ENCODE peak calls at places on chromosomes 13 and 19, in seven cellular contexts. Q is adrenal gland, K is neural crest cell, D is glutamatergic neuron, I is cardiac fibroblast, S is psoas muscle, C is GM10248. M is an unnamed sample.

GRCh38 chr13:51158923-51159322 is 47.8 kb upstream of the C13orf42 start:
- DNase-seq in D (no peak), I (peak), S (no peak), C (no peak), Q (no peak), K (no peak), M (no peak)

GRCh38 chr13:100875392-100876043 is 200.9 kb upstream of the TMTC4 start:
- DNase-seq in C (no peak), I (peak), Q (no peak), K (no peak), S (no peak), D (no peak), M (peak)

GRCh38 chr19:42563352-42564210 is 31.1 kb downstream of the CEACAM8 start:
- DNase-seq in K (peak), I (peak), S (no peak), D (peak), C (peak), Q (peak), M (peak)

GRCh38 chr13:24407844-24408243 is 98.5 kb downstream of the C1QTNF9 start:
- DNase-seq in Q (no peak), D (no peak), C (no peak), I (no peak), K (no peak), S (no peak), M (no peak)

GRCh38 chr19:33063356-33064116 is 1.2 kb downstream of the RHPN2 start:
- DNase-seq in C (no peak), S (no peak), D (no peak), Q (no peak), I (peak), K (no peak), M (peak)

GRCh38 chr19:48632692-48633147 is 4.5 kb downstream of the DBP start:
- DNase-seq in S (no peak), K (no peak), D (no peak), Q (peak), I (no peak), C (no peak), M (no peak)

GRCh38 chr13:51251480-51251879 is 29.3 kb downstream of the FAM124A start:
- DNase-seq in S (no peak), C (no peak), K (no peak), Q (no peak), I (no peak), D (no peak), M (no peak)

GRCh38 chr19:21566073-21566472 is 60.7 kb downstream of the ZNF429 start:
- DNase-seq in D (no peak), C (no peak), S (no peak), K (no peak), I (no peak), Q (no peak), M (no peak)

GRCh38 chr13:45658586-45659235 is 43.2 kb upstream of the ERICH6B start:
- DNase-seq in K (no peak), Q (no peak), D (no peak), S (no peak), C (no peak), I (peak), M (no peak)

GRCh38 chr13:49858183-49858856 is 65.8 kb upstream of the KPNA3 start:
- DNase-seq in Q (peak), D (no peak), I (peak), K (no peak), C (no peak), S (no peak), M (no peak)

GRCh38 chr19:23345838-23346237 is 49.4 kb downstream of the ZNF91 start:
- DNase-seq in C (no peak), S (no peak), K (no peak), Q (no peak), I (no peak), D (no peak), M (no peak)

DNA sequence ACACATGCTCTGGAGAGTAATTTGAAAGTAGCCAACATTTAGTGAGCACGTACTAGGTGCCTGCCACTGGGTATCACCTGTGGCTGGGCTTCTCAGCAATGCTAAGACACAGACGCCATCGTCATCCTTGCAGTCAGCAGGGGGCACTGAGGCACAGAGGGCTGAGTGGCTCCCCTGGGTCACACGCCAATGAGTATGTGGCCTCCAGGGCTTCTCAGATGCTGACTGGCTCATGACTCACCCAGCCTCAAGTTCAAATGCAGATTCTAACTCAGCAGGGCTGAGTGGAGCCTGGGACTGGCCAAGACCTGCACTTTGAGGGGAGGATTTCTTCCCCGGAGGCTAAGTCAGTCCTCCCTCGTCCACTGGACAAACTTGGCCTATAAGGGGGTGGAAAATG is 115.1 kb upstream of the CACNA1A start:
- DNase-seq in C (no peak), I (peak), S (no peak), Q (peak), D (no peak), K (no peak), M (no peak)
- TF ChIP-seq CTCF in C (no peak), I (peak), S (no peak), Q (no peak), D (no peak), K (no peak), M (no peak)

DNA sequence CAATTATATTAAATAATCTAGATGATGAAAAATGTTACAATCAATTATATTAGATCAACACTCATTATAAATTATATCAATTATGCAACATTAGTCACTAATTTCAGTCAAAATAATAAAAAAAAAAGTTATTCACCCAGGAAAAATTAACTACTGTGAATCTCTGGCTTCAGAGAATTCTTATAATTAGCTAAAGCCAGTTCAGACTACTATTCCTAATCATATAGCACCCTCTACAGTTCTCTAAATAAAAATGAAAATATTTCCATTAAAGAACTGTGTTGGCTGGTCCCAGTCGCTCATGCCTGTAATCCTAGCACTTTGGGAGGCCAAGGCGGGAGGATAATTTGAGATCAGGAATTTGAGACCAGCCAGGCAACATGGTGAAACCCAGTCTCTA is 33.0 kb downstream of the XPO4 start:
- DNase-seq in S (no peak), I (peak), K (no peak), D (no peak), C (no peak), Q (no peak), M (no peak)
- TF ChIP-seq CTCF in S (peak), I (no peak), K (peak), D (no peak), C (no peak), Q (no peak), M (no peak)

GRCh38 chr19:45920458-45920857 is 5.9 kb upstream of the NANOS2 start:
- DNase-seq in K (no peak), Q (no peak), C (no peak), D (no peak), I (no peak), S (peak), M (no peak)

GRCh38 chr19:45919678-45920077 is 5.1 kb upstream of the NANOS2 start:
- DNase-seq in C (no peak), I (no peak), Q (no peak), K (no peak), D (no peak), S (peak), M (no peak)

GRCh38 chr19:45924891-45925447 is 10.4 kb upstream of the NANOS2 start:
- DNase-seq in K (no peak), C (no peak), D (no peak), I (no peak), S (no peak), Q (no peak), M (no peak)

GRCh38 chr19:45918721-45919120 is 4.1 kb upstream of the NANOS2 start:
- DNase-seq in C (no peak), D (no peak), K (no peak), I (no peak), Q (no peak), S (no peak), M (no peak)

DNA sequence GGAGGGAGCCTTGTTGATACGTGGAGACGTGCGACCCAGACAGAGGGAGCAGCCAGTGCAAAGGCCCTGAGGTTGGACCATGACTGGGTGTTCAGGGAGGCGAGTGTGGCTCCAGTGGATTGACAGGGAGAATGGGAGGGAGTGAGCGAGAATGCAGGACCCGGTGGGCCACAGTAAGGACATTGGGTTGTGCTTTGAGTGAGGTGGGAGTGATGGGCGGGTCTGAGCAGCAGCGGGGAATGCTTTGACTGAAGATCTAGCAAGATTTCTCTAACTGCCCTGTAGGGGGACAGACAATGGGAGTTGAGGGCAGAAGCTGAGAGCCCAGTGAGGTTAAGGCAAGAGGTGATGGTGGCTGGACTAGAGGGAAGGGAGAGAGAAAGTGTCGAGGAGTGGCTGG is 7.7 kb upstream of the NANOS2 start:
- DNase-seq in S (peak), I (no peak), K (no peak), C (no peak), Q (no peak), D (no peak), M (no peak)
- TF ChIP-seq CTCF in S (no peak), I (peak), K (peak), C (no peak), Q (no peak), D (no peak), M (no peak)

DNA sequence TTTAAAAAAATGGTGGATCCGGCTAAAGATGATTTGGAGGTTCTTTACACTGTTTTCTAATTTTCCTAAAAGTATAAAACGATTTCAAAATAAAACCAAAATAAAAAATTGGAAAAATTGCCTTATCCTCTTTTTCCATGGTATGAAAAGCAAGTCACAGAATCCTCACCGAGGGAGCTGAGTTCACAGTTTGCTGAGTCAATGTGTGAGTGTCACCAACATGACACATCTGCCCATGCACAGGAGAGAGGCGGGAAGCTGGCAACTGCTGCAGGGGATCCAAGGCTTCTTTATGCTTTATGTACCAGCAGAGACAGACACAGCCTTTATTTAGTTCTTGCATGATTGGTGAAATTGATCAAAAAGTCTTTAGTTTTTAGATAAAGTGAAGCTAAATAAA is 157.8 kb downstream of the TNFSF13B start:
- DNase-seq in C (no peak), S (no peak), Q (no peak), D (no peak), K (no peak), I (no peak), M (no peak)
- TF ChIP-seq CTCF in C (no peak), S (no peak), Q (no peak), D (no peak), K (no peak), I (no peak), M (no peak)

M was measured in GM13976.